ENCODE peak calls at places on chromosomes 3 and 15, in six cellular contexts. A, G, Z, P, I and T are unnamed samples.

GRCh38 chr3:185760091-185760490 is 64.8 kb downstream of the IGF2BP2 start:
- DNase-seq in P (no peak), I (no peak), G (no peak), Z (no peak), A (no peak), T (no peak)

GRCh38 chr3:168671091-168671490 is 575.4 kb upstream of the GOLIM4 start:
- DNase-seq in A (no peak), Z (no peak), I (no peak), P (no peak), G (no peak), T (no peak)

GRCh38 chr15:88069561-88069960 is 187.0 kb downstream of the NTRK3 start:
- DNase-seq in Z (no peak), P (no peak), G (no peak), A (no peak), I (no peak), T (no peak)

GRCh38 chr3:49357466-49358216 is 512 bp downstream of the GPX1 start:
- DNase-seq in I (peak; percentile 79), Z (peak; percentile 54), A (peak; percentile 56), G (peak; percentile 82), P (peak; percentile 59), T (no peak)

GRCh38 chr15:40358492-40359353 is 704 bp downstream of the DISP2 start:
- DNase-seq in Z (no peak), G (no peak), A (no peak), P (no peak), I (no peak), T (no peak)

GRCh38 chr15:59309405-59309804 is 63.3 kb downstream of the MYO1E start:
- DNase-seq in P (no peak), A (no peak), I (no peak), G (no peak), Z (no peak), T (no peak)

GRCh38 chr3:154177406-154177805 is 56.2 kb downstream of the ARHGEF26 start:
- DNase-seq in I (no peak), G (no peak), A (no peak), P (no peak), Z (no peak), T (no peak)

GRCh38 chr3:188929138-188929537 is 242.6 kb upstream of the TPRG1 start:
- DNase-seq in G (peak; percentile 41), I (peak; percentile 41), P (no peak), Z (no peak), A (no peak), T (no peak)

GRCh38 chr15:69118089-69118488 is 42.3 kb upstream of the GLCE start:
- DNase-seq in A (no peak), G (peak; percentile 11), I (peak; percentile 22), P (no peak), Z (no peak), T (no peak)

GRCh38 chr3:9951962-9952805 is at the start of gene PRRT3:
- DNase-seq in P (peak; percentile 73), I (peak; percentile 55), Z (no peak), G (peak; percentile 29), A (no peak), T (no peak)

GRCh38 chr15:101242160-101242998 is 9.5 kb downstream of the CHSY1 start:
- DNase-seq in G (peak; percentile 26), Z (no peak), P (no peak), A (no peak), I (no peak), T (no peak)

GRCh38 chr15:49215768-49216739 is 46.0 kb downstream of the GALK2 start:
- DNase-seq in Z (no peak), P (no peak), I (no peak), G (peak; percentile 14), A (peak; percentile 84), T (peak; percentile 48)

GRCh38 chr3:8164145-8164544 is 337.5 kb upstream of the LMCD1 start:
- DNase-seq in P (no peak), I (no peak), A (no peak), G (peak; percentile 38), Z (no peak), T (no peak)

GRCh38 chr3:134034005-134034785 is 4.5 kb upstream of the SLCO2A1 start:
- DNase-seq in G (peak; percentile 57), P (no peak), I (no peak), A (no peak), Z (no peak), T (no peak)

GRCh38 chr15:56234804-56235203 is 8.9 kb downstream of the RFX7 start:
- DNase-seq in G (no peak), P (no peak), I (no peak), A (no peak), Z (no peak), T (no peak)

GRCh38 chr3:120177907-120178306 is 83.7 kb upstream of the GSK3B start:
- DNase-seq in Z (no peak), P (no peak), G (no peak), A (no peak), I (no peak), T (no peak)

GRCh38 chr3:120174811-120175210 is 80.6 kb upstream of the GSK3B start:
- DNase-seq in Z (no peak), A (no peak), G (no peak), P (no peak), I (no peak), T (no peak)

GRCh38 chr3:120173056-120173675 is 78.9 kb upstream of the GSK3B start:
- DNase-seq in A (no peak), P (no peak), Z (no peak), G (no peak), I (no peak), T (no peak)

GRCh38 chr3:120180731-120181412 is 86.6 kb upstream of the GSK3B start:
- DNase-seq in P (no peak), A (no peak), G (peak; percentile 72), I (no peak), Z (no peak), T (no peak)

GRCh38 chr3:120177151-120177550 is 82.9 kb upstream of the GSK3B start:
- DNase-seq in A (peak; percentile 44), P (peak; percentile 15), G (peak; percentile 92), I (peak; percentile 80), Z (peak; percentile 79), T (peak; percentile 77)
- TF ChIP-seq CTCF in A (no peak), P (no peak), G (peak; percentile 42), I (no peak), Z (no peak), T (no peak)

GRCh38 chr3:19394946-19395345 is 246.6 kb downstream of the KCNH8 start:
- DNase-seq in I (no peak), G (no peak), P (no peak), A (no peak), Z (no peak), T (no peak)
- TF ChIP-seq CTCF in I (no peak), G (no peak), P (no peak), A (no peak), Z (no peak), T (no peak)

GRCh38 chr15:57611938-57612337 is 20.2 kb downstream of the MYZAP start:
- DNase-seq in I (peak; percentile 65), Z (no peak), P (no peak), G (peak; percentile 84), A (peak; percentile 67), T (peak; percentile 20)
- TF ChIP-seq CTCF in I (peak; percentile 45), Z (peak; percentile 61), P (no peak), G (peak; percentile 89), A (peak; percentile 47), T (peak; percentile 68)

GRCh38 chr3:195896361-195897080 is 11.8 kb downstream of the TNK2 start:
- DNase-seq in P (no peak), I (peak; percentile 74), G (no peak), Z (no peak), A (peak; percentile 75), T (no peak)

GRCh38 chr3:195899701-195900425 is 8.5 kb downstream of the TNK2 start:
- DNase-seq in A (peak; percentile 9), P (no peak), I (peak; percentile 3), Z (no peak), G (no peak), T (no peak)

GRCh38 chr3:195897081-195897852 is 11.1 kb downstream of the TNK2 start:
- DNase-seq in A (peak; percentile 43), G (peak; percentile 87), Z (no peak), P (no peak), I (peak; percentile 51), T (no peak)

GRCh38 chr3:195895900-195896360 is 12.4 kb downstream of the TNK2 start:
- DNase-seq in Z (no peak), G (peak; percentile 26), A (peak; percentile 84), I (peak; percentile 70), P (peak; percentile 74), T (no peak)

DNA sequence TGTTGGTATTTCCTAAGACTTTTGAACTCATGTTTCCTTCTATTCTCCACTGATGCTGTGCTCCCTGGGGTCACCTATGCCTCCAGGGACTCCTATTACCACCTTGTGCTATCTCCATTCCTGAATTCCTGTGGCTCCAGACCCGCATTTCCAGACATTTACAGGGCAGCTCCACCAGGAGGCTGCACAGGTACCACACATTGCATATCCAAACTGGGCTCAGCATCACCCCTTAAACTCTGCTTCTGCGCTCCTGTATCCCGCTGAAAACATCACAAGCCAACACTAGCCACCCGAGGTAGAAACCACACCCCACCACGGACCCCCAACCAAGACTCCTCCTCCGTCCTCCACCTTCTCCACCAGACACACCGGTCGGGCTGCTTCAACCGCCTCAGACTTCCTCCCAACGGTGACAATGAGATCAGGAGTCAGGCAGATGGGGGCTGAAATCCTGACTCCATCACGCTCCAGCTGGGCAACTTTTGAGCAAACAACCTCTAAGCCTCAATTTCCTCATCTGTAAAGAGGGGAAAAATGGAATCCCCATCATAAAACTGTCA is 10.4 kb downstream of the TNK2 start:
- DNase-seq in G (peak; percentile 40), A (peak; percentile 15), Z (no peak), I (no peak), P (no peak), T (no peak)
- TF ChIP-seq CTCF in G (peak; percentile 60), A (no peak), Z (peak; percentile 17), I (peak; percentile 7), P (no peak), T (no peak)

GRCh38 chr3:141632779-141633374 is 105.2 kb upstream of the RNF7 start:
- DNase-seq in Z (no peak), P (no peak), A (no peak), I (no peak), G (no peak), T (no peak)
- TF ChIP-seq CTCF in Z (no peak), P (no peak), A (no peak), I (no peak), G (no peak), T (no peak)